ENCODE peak calls at places on chromosomes 5 and 9, in nine cellular contexts. H is RWPE1; I is dermis microvascular lymphatic vessel endothelial cell; U is NCI-H1105; F is ovary; Q is amniotic stem cell; X is kidney glomerular epithelial cell; P is LoVo; N is activated effector memory CD4-positive, alpha-beta T cell treated with Interleukin-2 at 50 U/mL for 16 hours. O is an unnamed sample.
A peak's percentile ranks its signal among the peaks of the same experiment; 100 is the strongest.

GRCh38 chr9:86488794-86489193 is 134.6 kb upstream of the TUT7 start:
- DNase-seq in U (no peak), F (no peak), I (no peak), X (no peak), Q (no peak), N (no peak), H (no peak), P (no peak), O (no peak)

GRCh38 chr5:75007537-75007847 is 44.9 kb downstream of the GCNT4 start:
- DNase-seq in Q (no peak), H (no peak), U (no peak), F (no peak), N (no peak), X (peak; percentile 85), P (no peak), I (no peak), O (no peak)

GRCh38 chr5:178387061-178387855 is 154.7 kb upstream of the PHYKPL start:
- DNase-seq in X (no peak), P (no peak), I (no peak), H (no peak), Q (no peak), N (no peak), U (no peak), F (peak; percentile 0), O (no peak)

GRCh38 chr5:147551677-147552076 is 41.8 kb upstream of the DPYSL3 start:
- DNase-seq in X (no peak), Q (no peak), N (no peak), F (no peak), H (no peak), P (no peak), U (no peak), I (no peak), O (no peak)

GRCh38 chr5:40733439-40733838 is 22.3 kb downstream of the TTC33 start:
- DNase-seq in U (no peak), F (no peak), I (no peak), Q (no peak), P (no peak), X (no peak), N (no peak), H (no peak), O (no peak)

GRCh38 chr9:74663456-74663855 is 166.3 kb downstream of the RORB start:
- DNase-seq in Q (no peak), N (no peak), U (no peak), P (no peak), X (no peak), I (no peak), H (no peak), F (no peak), O (no peak)

GRCh38 chr9:112012026-112012902 is 115.7 kb downstream of the UGCG start:
- DNase-seq in N (no peak), U (no peak), X (peak; percentile 98), P (peak; percentile 91), H (peak; percentile 93), Q (peak; percentile 76), F (peak; percentile 23), I (peak; percentile 91), O (peak; percentile 89)

GRCh38 chr9:89872426-89872912 is 267.7 kb downstream of the GADD45G start:
- DNase-seq in X (no peak), Q (no peak), U (no peak), N (no peak), H (no peak), I (no peak), P (no peak), F (no peak), O (no peak)

GRCh38 chr9:31089822-31090221 is 1294.6 kb upstream of the ACO1 start:
- DNase-seq in Q (no peak), P (no peak), X (peak; percentile 96), U (no peak), F (no peak), I (no peak), N (no peak), H (peak; percentile 2), O (peak; percentile 61)

GRCh38 chr5:164319161-164319560 is 813.7 kb downstream of the MAT2B start:
- DNase-seq in U (no peak), F (no peak), X (no peak), P (no peak), Q (no peak), H (no peak), I (no peak), N (no peak), O (no peak)

GRCh38 chr5:175681045-175681974 is 23.4 kb downstream of the HRH2 start:
- DNase-seq in U (no peak), X (no peak), H (peak; percentile 25), F (no peak), N (no peak), I (no peak), Q (no peak), P (no peak), O (no peak)

GRCh38 chr5:111254613-111255012 is 30.4 kb downstream of the CAMK4 start:
- DNase-seq in Q (no peak), U (no peak), X (no peak), H (no peak), F (no peak), P (no peak), N (peak; percentile 13), I (no peak), O (no peak)

GRCh38 chr9:133035669-133036068 is 4.9 kb downstream of the GTF3C5 start:
- DNase-seq in Q (no peak), I (no peak), H (no peak), X (no peak), F (no peak), N (no peak), U (no peak), P (no peak), O (peak; percentile 17)

GRCh38 chr9:113566011-113566711 is 102.6 kb downstream of the RGS3 start:
- DNase-seq in H (peak; percentile 23), F (peak; percentile 21), I (no peak), N (no peak), P (no peak), Q (no peak), X (no peak), U (no peak), O (no peak)

GRCh38 chr5:135079282-135079681 is 45.3 kb upstream of the PITX1 start:
- DNase-seq in H (no peak), I (no peak), Q (no peak), N (no peak), F (no peak), X (no peak), U (no peak), P (no peak), O (no peak)

GRCh38 chr5:60332244-60333018 is 367.5 kb downstream of the DEPDC1B start:
- DNase-seq in X (peak; percentile 23), Q (peak; percentile 16), N (no peak), U (no peak), I (peak; percentile 3), P (no peak), F (no peak), H (peak; percentile 88), O (peak; percentile 76)

GRCh38 chr9:81431662-81432061 is 257.7 kb downstream of the TLE1 start:
- DNase-seq in I (no peak), Q (peak; percentile 90), U (no peak), X (no peak), H (no peak), P (no peak), N (no peak), F (no peak), O (no peak)

GRCh38 chr5:115209279-115209678 is 39.6 kb upstream of the TRIM36 start:
- DNase-seq in H (no peak), X (no peak), P (no peak), N (no peak), F (no peak), I (no peak), Q (no peak), U (no peak), O (no peak)

GRCh38 chr5:3362606-3362910 is 233.1 kb upstream of the IRX1 start:
- DNase-seq in F (no peak), N (no peak), I (no peak), Q (no peak), X (no peak), U (no peak), H (no peak), P (no peak), O (no peak)

GRCh38 chr5:2263763-2264162 is 381.0 kb upstream of the IRX4 start:
- DNase-seq in Q (no peak), U (no peak), F (no peak), P (no peak), H (no peak), N (no peak), I (no peak), X (no peak), O (no peak)

GRCh38 chr5:178058321-178059012 is 54.9 kb upstream of the N4BP3 start:
- DNase-seq in H (no peak), U (peak; percentile 85), X (no peak), P (no peak), F (no peak), N (no peak), I (no peak), Q (no peak), O (no peak)

GRCh38 chr5:134079748-134080581 is 34.5 kb upstream of the TCF7 start:
- DNase-seq in I (no peak), H (no peak), Q (no peak), F (no peak), P (no peak), X (no peak), N (peak; percentile 59), U (no peak), O (peak; percentile 10)

GRCh38 chr5:116766470-116766947 is 191.9 kb upstream of the SEMA6A start:
- DNase-seq in X (peak; percentile 94), Q (no peak), I (peak; percentile 13), U (no peak), H (peak; percentile 52), P (peak; percentile 32), F (peak; percentile 71), N (no peak), O (peak; percentile 95)

GRCh38 chr5:151051066-151051930 is 29.5 kb downstream of the TNIP1 start:
- DNase-seq in F (peak; percentile 90), P (peak; percentile 43), U (no peak), N (peak; percentile 51), X (peak; percentile 66), H (peak; percentile 57), Q (peak; percentile 47), I (peak; percentile 85), O (peak; percentile 69)

GRCh38 chr5:39503148-39503547 is 78.4 kb upstream of the DAB2 start:
- DNase-seq in N (no peak), P (no peak), I (no peak), F (peak; percentile 83), X (no peak), U (no peak), Q (no peak), H (no peak), O (no peak)

GRCh38 chr9:33140406-33141360 is 26.5 kb downstream of the B4GALT1 start:
- DNase-seq in U (no peak), F (no peak), P (no peak), I (peak; percentile 48), H (no peak), X (no peak), Q (no peak), N (no peak), O (no peak)

GRCh38 chr5:43729846-43730478 is 127.0 kb downstream of the NNT start:
- DNase-seq in P (peak; percentile 62), U (peak; percentile 25), F (no peak), I (peak; percentile 28), H (no peak), N (no peak), Q (no peak), X (no peak), O (peak; percentile 39)

GRCh38 chr9:134066923-134067851 is 639 bp downstream of the BRD3 start:
- DNase-seq in P (no peak), F (peak; percentile 42), U (no peak), I (peak; percentile 60), H (peak; percentile 59), Q (no peak), X (no peak), N (peak; percentile 37), O (peak; percentile 32)

GRCh38 chr5:26610581-26610980 is 427.8 kb downstream of the CDH9 start:
- DNase-seq in X (no peak), Q (no peak), F (no peak), I (no peak), U (no peak), N (no peak), P (no peak), H (no peak), O (no peak)

GRCh38 chr5:92215116-92215515 is 832.0 kb upstream of the ARRDC3 start:
- DNase-seq in I (no peak), Q (no peak), H (no peak), F (no peak), X (no peak), N (no peak), P (no peak), U (no peak), O (no peak)

GRCh38 chr5:98679963-98680362 is 93.5 kb upstream of the RGMB start:
- DNase-seq in P (no peak), I (no peak), N (no peak), F (no peak), Q (no peak), U (no peak), X (no peak), H (no peak), O (no peak)

O was measured in epithelial cell of esophagus.